ENCODE peak calls at places on chromosomes 11 and 22, in seven cellular contexts. R is cardiac fibroblast, C is fibroblast of lung, A is endothelial cell of umbilical vein, W is ovary, H is BE2C, Z is AG09309. U is an unnamed sample.

GRCh38 chr11:83554896-83555295 is 268.7 kb upstream of the CCDC90B start:
- DNase-seq in R (no peak), C (no peak), A (no peak), W (no peak), H (peak), Z (no peak), U (no peak)

GRCh38 chr22:45612451-45612901 is 59.2 kb upstream of the ATXN10 start:
- DNase-seq in R (peak), C (peak), A (no peak), W (peak), H (peak), Z (peak), U (no peak)

GRCh38 chr22:42330953-42331525 is 60.6 kb upstream of the TCF20 start:
- DNase-seq in R (no peak), C (no peak), A (no peak), W (no peak), H (peak), Z (no peak), U (no peak)

GRCh38 chr11:133520707-133521106 is 11.6 kb downstream of the OPCML start:
- DNase-seq in R (no peak), C (no peak), A (no peak), W (no peak), H (no peak), Z (no peak), U (no peak)

GRCh38 chr22:46726066-46726985 is 11.7 kb downstream of the CERK start:
- DNase-seq in R (no peak), C (no peak), A (no peak), W (no peak), H (peak), Z (no peak), U (no peak)

GRCh38 chr22:25362883-25363240 is 143.4 kb downstream of the CRYBB2 start:
- DNase-seq in R (no peak), C (no peak), A (no peak), W (peak), H (no peak), Z (no peak), U (no peak)

GRCh38 chr11:3231851-3232744 is at the start of gene MRGPRE:
- DNase-seq in R (no peak), C (no peak), A (no peak), W (peak), H (peak), Z (no peak), U (no peak)

GRCh38 chr22:33163815-33164214 is 105.6 kb upstream of the SYN3 start:
- DNase-seq in R (no peak), C (no peak), A (no peak), W (no peak), H (no peak), Z (no peak), U (no peak)

GRCh38 chr22:34508797-34509196 is 557.2 kb upstream of the ISX start:
- DNase-seq in R (no peak), C (no peak), A (no peak), W (no peak), H (no peak), Z (no peak), U (no peak)

DNA sequence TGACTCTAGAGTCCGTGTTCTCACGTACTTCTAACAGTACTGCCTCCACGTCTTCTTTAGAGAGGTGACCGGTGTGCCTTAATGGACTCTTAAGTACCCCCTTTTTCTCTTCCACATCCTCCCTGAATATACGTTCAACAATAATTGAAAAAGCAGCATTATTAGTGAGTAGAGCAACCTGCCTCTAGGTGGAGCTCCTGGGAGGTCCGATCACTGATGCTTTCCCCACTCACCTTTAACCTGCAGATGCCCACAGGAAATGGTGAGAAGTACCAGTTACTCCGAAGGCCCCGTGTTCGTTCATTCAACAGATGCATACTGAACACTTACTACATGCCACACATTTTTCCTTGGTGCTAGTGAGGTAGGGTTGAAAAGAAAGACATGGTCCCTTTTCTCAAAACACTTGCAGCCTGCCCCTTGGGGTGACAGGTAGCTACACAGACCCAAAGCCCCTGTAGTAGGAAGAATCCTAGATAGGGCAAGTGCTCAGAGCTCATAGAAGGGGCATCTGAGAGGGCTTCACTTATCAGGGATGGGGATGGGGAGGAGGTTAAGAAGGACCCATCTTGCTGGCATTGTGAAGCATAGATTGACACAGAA is 72.7 kb downstream of the FEZ1 start:
- DNase-seq in R (no peak), C (no peak), A (no peak), W (no peak), H (no peak), Z (no peak), U (no peak)
- TF ChIP-seq CTCF in R (peak), C (no peak), A (peak), W (no peak), H (peak), Z (peak), U (peak)

DNA sequence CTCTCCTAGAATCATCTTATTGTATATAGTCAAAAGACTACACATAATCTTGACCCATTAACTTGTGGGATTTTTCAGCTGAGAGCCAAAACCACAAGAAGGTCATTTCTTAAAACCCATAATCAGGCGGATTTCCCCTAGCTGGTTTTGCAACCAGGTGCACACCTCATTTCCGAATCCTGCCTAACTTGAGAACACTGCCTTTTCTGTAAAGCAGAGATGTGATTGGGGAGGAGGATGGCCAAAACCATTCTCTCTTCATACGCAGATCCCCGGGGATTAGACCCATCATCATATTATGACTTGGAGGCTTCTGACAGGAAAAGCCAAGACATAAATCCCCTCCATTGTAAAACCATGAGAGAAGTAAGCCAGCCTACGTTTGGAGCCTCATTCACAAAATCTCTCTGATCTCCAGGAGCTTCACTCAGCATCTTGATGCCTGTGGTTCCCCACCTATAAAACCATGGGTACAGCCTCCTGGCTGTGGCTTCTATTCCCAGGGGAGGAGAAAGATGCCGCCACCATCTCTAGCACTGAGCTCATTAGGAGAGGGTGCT is 191.3 kb downstream of the KIF18A start:
- DNase-seq in R (no peak), C (peak), A (no peak), W (no peak), H (no peak), Z (no peak), U (no peak)
- H3K4me3 ChIP-seq in R (no peak), C (no peak), A (no peak), W (no peak), H (no peak), Z (no peak), U (no peak)

GRCh38 chr22:17896552-17896951 is 122.3 kb upstream of the BID start:
- DNase-seq in R (peak), C (no peak), A (no peak), W (no peak), H (peak), Z (no peak), U (no peak)
- TF ChIP-seq CTCF in R (peak), C (peak), A (peak), W (no peak), H (peak), Z (peak), U (peak)

DNA sequence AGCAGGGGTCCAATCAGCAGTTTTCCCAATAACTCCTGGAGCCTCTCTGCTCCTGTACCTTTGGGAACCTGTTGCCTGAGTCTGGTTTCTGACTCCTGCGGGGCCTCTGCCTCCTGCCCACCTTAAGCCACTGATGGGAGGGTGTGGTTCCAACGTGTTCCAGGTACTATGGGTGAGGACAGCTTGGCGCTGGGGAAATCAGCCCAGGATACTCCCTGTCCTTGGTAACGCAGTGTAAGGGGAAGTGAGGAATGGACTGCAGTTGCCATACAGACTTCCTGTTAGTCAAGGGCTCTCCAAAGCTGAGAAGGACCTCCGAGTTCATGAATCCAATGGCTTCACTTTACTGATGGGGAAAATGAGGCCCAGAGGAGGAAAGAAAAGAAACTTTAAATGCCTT is 1.2 kb upstream of the MARK2 start:
- DNase-seq in R (no peak), C (no peak), A (peak), W (peak), H (no peak), Z (no peak), U (no peak)
- H3K4me3 ChIP-seq in R (no peak), C (no peak), A (no peak), W (no peak), H (no peak), Z (no peak), U (no peak)

DNA sequence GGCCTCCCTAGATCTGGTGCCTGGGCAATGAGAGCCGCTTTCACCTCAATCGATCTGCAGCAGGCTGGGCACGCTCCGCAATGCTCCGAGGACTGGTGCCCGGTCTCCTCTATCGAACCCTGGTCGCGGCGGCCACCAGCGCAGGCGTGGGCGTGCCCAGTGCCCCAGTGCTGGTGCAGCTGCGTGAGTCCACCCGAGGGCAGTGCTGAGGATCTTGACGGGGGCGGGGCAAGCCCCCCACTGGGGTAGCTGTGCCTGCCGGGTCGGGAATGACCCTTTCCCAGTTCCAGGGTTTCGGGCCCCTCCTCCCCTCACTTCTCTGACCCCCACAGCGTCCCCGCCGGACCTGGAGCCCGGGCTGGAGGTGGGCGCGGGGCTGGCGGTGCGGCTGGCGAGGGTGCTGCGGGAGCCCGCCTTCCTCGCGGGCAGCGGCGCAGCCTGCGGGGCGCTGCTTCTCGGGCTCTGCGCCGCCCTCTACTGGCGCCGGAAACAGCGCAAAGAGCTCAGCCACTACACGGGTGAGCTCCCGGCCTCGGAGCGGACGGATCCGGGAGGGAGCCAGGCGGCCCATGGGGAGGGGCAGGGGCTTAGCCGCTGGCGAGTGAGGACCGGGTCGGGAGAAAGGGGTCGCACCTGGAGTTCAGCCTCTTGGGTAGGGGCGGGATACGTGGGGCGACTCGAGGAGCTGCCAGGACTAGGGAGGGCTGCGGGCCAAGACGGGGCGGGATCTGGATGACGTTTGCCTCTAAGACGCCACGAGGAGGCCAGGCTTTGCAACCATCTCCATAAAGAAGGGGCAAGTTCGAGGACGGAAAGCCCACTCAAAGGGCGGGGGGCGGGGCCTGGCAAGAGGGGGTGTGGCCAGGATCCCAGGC is 10.9 kb downstream of the ROBO3 start:
- DNase-seq in R (peak), C (peak), A (peak), W (peak), H (peak), Z (peak), U (peak)
- TF ChIP-seq CTCF in R (peak), C (peak), A (peak), W (peak), H (peak), Z (peak), U (peak)

DNA sequence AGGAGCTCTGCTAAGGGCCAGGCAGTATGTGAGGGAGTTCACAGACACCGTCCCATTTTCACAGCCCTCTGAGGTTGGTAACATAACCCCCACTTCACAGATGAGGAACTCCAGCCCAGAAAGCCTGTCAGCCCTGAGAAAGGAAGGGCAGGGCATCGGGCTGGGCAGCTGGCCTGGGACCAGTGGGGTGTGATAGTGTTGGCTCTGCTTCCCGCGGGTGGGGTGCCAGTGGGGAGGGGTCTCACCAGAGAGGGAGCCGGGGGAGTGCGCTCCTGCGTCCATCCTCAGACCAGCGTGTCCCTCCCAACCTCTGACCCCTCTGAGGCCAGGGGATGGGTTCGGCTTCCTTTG is 2.3 kb downstream of the TAGLN start:
- DNase-seq in R (no peak), C (no peak), A (no peak), W (no peak), H (no peak), Z (no peak), U (no peak)
- H3K4me3 ChIP-seq in R (peak), C (no peak), A (no peak), W (peak), H (no peak), Z (peak), U (no peak)

GRCh38 chr22:36368359-36368983 is 19.3 kb downstream of the MYH9 start:
- DNase-seq in R (peak), C (peak), A (peak), W (no peak), H (peak), Z (no peak), U (no peak)
- TF ChIP-seq CTCF in R (no peak), C (peak), A (peak), W (no peak), H (peak), Z (no peak), U (peak)

DNA sequence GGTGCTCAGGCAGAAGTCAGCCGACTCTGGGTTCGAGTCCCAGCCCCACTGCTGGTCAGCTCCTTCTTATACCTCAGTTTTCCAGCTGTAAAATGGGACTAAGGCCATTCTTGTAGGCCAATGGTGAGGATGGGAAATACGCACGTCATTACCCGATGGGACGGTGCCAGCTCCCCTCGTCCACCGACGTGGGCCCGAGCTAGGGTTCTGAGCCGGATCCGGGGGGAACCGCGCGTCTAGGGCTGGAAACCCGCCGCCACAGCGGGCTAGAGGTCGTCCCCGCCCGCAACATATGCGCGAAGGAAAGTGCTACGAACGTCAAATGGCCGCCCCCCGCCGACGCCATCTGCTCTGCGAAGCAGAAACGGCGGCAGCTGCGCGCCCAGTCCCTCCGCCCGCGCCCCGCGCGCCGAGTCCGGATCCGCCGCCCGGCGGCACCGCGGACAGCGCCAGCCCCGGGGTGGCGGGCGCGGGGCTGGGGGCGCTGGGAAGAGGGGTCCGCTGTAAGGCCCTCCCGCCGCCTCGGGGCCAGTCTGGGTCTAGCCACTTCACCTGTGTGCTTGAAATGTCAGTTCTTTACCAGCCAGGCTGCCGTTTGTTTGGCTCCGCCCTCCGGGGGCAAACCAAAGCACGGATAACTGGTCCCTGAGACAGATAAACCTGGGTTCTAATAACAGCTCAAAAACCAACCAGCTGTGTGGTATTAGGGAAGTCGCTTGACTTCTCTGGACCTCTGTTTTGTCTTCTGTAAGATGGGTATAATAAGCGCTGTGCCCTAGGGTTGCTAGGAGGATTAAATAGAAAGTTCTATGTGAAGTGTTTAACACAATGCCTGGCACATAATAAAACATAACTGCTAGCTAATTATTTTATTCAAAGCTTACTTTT is 103.5 kb upstream of the RCN1 start:
- DNase-seq in R (no peak), C (peak), A (no peak), W (no peak), H (no peak), Z (no peak), U (no peak)
- H3K4me3 ChIP-seq in R (no peak), C (no peak), A (no peak), W (no peak), H (no peak), Z (no peak), U (peak)